ENCODE peak calls at places on chromosome 18, in nine cellular contexts. H is HCT116, L is thyroid gland, M is tibial nerve, R is uterus, A is IMR-90, B is ovary, W is transverse colon, X is prostate gland. Y is an unnamed sample.

GRCh38 chr18:45250479-45250878 is 364.8 kb upstream of the SLC14A2 start:
- DNase-seq in H (no peak), L (no peak), X (no peak), W (no peak), R (no peak), B (no peak), A (no peak), M (no peak), Y (no peak)

GRCh38 chr18:74281011-74281638 is 10.6 kb downstream of the CYB5A start:
- DNase-seq in W (no peak), M (no peak), X (no peak), R (no peak), A (no peak), L (no peak), H (no peak), B (no peak), Y (no peak)

GRCh38 chr18:45291616-45292612 is 323.4 kb upstream of the SLC14A2 start:
- DNase-seq in X (no peak), W (no peak), A (no peak), R (no peak), B (no peak), L (no peak), H (no peak), M (no peak), Y (no peak)

GRCh38 chr18:13583567-13584245 is 142.7 kb downstream of the FAM210A start:
- DNase-seq in A (no peak), X (no peak), W (no peak), B (no peak), R (no peak), M (no peak), H (no peak), L (no peak), Y (peak; percentile 81)

GRCh38 chr18:48949051-48949605 is 1.6 kb downstream of the SMAD7 start:
- DNase-seq in X (no peak), R (no peak), W (peak; percentile 82), L (peak; percentile 62), M (no peak), B (no peak), A (no peak), H (no peak), Y (no peak)

GRCh38 chr18:75172299-75173124 is 36.4 kb downstream of the PTGR3 start:
- DNase-seq in M (no peak), W (no peak), X (no peak), B (no peak), A (no peak), H (no peak), L (no peak), R (no peak), Y (no peak)

GRCh38 chr18:29163596-29163995 is 986.7 kb upstream of the CDH2 start:
- DNase-seq in R (no peak), H (no peak), A (no peak), L (no peak), B (no peak), X (no peak), W (no peak), M (no peak), Y (no peak)

GRCh38 chr18:48667276-48668254 is 128.7 kb downstream of the CTIF start:
- DNase-seq in H (no peak), L (no peak), X (no peak), M (no peak), B (peak; percentile 9), W (no peak), A (peak; percentile 49), R (no peak), Y (no peak)

GRCh38 chr18:63975632-63976031 is 5.8 kb downstream of the SERPINB8 start:
- DNase-seq in A (no peak), B (no peak), W (no peak), H (no peak), L (no peak), M (no peak), X (no peak), R (no peak), Y (no peak)

GRCh38 chr18:2002178-2002577 is 569.1 kb downstream of the METTL4 start:
- DNase-seq in M (no peak), X (no peak), W (no peak), L (no peak), H (no peak), R (no peak), A (no peak), B (no peak), Y (no peak)

DNA sequence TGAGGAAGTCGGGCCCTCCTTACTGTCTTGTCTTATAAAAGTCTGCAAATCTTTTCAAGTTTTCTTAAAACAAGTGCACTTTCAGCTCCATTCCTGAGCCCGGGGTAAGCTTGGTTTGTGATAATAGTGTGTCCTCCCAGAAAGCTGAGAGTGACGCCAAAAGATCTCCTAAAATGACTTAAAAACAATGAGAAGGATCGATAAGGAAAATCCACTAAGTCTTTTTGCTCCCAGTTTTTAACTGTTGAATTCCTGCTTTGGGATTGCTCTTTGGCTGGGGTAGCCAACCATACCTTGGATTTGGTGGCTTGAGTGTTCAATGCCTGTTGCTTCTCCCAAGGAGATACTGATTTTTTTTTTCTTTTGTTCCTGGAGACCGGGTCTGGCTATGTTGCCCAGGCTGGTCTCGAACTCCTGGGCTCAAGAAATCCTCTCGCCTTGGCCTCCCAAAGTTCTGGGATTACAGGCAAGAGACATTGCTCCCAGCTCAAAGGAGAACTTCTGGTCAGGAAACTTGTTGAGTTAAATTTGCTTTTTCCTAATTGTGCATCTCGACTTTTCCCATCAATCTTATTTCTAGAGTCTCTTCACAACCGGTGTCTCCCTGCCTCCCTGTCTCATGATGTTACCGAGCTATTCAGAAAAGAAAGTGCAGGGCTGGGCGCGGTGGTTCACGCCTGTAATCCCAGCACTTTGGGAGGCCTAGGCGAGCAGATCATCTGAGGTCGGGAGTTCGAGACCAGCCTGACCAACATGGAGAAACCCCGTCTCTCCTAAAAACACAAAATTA is 3.0 kb downstream of the TGIF1 start:
- DNase-seq in L (no peak), X (no peak), A (peak; percentile 41), W (peak; percentile 37), H (no peak), M (no peak), B (peak; percentile 26), R (peak; percentile 29), Y (no peak)
- H3K27ac ChIP-seq in L (peak overlapping the region; percentile 98), X (peak overlapping the region; percentile 99), A (peak overlapping the region; percentile 95), W (peak overlapping the region; percentile 99), H (peak overlapping the region; percentile 90), M (peak overlapping the region; percentile 99), B (peak overlapping the region; percentile 72), R (peak overlapping the region; percentile 98), Y (peak overlapping the region; percentile 96)

DNA sequence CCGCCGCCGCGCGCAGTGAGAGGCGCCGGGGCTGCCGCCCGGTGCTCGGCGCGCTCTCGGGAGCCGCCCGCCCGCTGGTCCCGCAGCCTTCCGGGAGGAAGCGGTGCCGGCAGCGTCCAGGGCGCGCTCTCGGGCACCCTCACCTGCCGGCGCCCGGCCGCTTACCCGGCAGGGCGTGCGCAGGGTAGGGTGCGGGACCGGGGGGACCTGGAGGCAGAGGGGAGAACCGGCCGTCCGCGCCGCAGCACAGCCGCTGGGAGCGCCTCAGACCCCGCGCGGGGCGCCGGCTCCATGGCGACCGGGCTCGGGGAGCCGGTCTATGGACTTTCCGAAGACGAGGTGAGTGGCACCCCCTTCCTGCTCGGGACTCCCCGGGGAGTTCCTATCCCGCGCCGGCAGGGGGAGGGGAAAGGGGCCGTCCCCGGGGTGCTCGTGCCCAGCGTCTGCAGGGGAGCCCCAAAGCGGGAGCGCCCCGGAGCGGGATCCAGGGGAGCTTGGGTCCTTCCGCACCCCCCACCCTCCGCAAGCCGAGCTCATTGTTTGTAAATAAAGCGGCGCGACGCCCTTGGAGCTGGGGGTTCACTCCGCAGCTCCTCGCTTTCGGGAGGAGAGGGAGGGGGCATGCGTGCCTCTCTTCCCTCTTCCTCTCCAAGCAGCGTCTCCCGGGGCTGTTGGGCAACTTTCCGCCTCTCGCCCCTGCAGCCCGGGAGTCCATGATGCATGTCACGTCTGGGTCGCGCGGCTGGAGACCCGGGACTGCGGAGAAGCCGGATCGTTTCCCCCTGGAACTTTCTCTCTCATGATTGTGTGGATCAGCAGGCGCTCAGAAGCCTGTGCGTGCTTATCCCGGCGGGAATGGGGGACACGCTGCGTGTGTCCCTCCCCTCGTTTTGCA is 591 bp downstream of the NEDD4L start:
- DNase-seq in M (peak; percentile 19), A (peak; percentile 34), H (no peak), R (peak; percentile 29), X (peak; percentile 29), L (peak; percentile 63), W (peak; percentile 55), B (peak; percentile 48), Y (peak; percentile 61)
- TF ChIP-seq POLR2A in M (peak; percentile 1), A (no peak), H (no peak), R (no peak), X (no peak), L (peak; percentile 45), W (peak; percentile 37), B (no peak), Y (peak; percentile 68)

GRCh38 chr18:55323051-55323994 is 264.7 kb downstream of the TCF4 start:
- DNase-seq in H (no peak), W (no peak), A (peak; percentile 31), R (no peak), L (no peak), B (no peak), X (no peak), M (no peak), Y (no peak)

GRCh38 chr18:55322176-55322735 is 265.7 kb downstream of the TCF4 start:
- DNase-seq in B (peak; percentile 89), H (no peak), X (peak; percentile 71), L (peak; percentile 86), M (peak; percentile 81), R (peak; percentile 93), A (peak; percentile 96), W (peak; percentile 75), Y (peak; percentile 92)

GRCh38 chr18:55321268-55322175 is 266.5 kb downstream of the TCF4 start:
- DNase-seq in L (peak; percentile 91), H (no peak), B (peak; percentile 91), W (peak; percentile 87), X (peak; percentile 84), R (peak; percentile 92), M (peak; percentile 77), A (peak; percentile 89), Y (peak; percentile 84)

GRCh38 chr18:55326134-55326533 is 261.9 kb downstream of the TCF4 start:
- DNase-seq in W (no peak), A (no peak), M (no peak), B (no peak), H (no peak), X (no peak), R (no peak), L (no peak), Y (no peak)

GRCh38 chr18:55324166-55324565 is 263.8 kb downstream of the TCF4 start:
- DNase-seq in B (no peak), L (no peak), A (no peak), H (no peak), R (no peak), W (no peak), X (no peak), M (no peak), Y (no peak)
- H3K27ac ChIP-seq in B (no peak overlapping the region), L (peak overlapping the region; percentile 86), A (no peak overlapping the region), H (no peak overlapping the region), R (no peak overlapping the region), W (no peak overlapping the region), X (no peak overlapping the region), M (peak overlapping the region; percentile 92), Y (no peak overlapping the region)

DNA sequence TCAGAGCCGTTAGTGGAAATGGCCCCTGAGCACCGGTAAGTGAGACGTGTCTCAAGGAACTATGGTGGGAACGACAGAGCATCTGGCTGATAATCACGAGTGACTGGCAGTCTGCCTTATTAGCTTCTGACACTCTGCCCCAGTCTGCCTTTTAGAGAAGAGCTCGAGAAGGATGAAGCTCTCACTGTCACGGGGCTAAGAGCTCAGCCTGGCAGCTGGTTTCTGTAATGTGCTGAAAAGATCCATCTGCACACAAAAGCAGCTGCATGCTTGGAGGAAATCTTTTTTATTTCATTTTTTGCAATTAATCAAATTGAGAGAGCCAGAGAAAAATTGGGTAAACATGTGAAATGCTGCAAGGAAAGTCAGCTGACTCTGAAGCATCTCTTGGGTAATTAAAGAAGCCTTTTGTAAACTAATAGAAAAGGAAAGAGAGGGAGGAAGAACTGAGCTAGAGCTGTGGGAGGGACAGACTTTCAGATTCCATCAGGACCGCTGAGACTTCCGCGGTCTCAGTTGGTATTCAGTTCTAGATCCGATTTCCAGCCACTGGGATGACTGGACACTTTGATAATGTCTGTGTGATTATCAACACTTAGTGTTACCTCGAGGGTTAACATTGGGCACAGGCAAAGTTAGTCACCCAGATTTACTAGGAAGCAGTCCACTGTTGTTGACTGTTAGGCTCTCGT is 24.4 kb downstream of the MBP start:
- DNase-seq in B (peak; percentile 73), W (peak; percentile 51), H (no peak), M (no peak), X (no peak), L (peak; percentile 52), A (peak; percentile 92), R (peak; percentile 84), Y (peak; percentile 66)
- TF ChIP-seq POLR2A in B (no peak), W (peak; percentile 27), H (no peak), M (no peak), X (no peak), L (no peak), A (no peak), R (no peak), Y (peak; percentile 57)

Y was measured in upper lobe of left lung.